ENCODE peak calls at places on chromosomes 4 and X, in four cellular contexts. H, W, I and O are unnamed samples.

GRCh38 chr4:20194079-20195013 is 57.4 kb upstream of the SLIT2 start:
- DNase-seq in W (no peak), I (no peak), H (no peak), O (no peak)

GRCh38 chrX:138847930-138848329 is 136.4 kb upstream of the FGF13 start:
- DNase-seq in H (no peak), W (no peak), I (no peak), O (no peak)

GRCh38 chrX:12989456-12989855 is 14.5 kb downstream of the TMSB4X start:
- DNase-seq in I (no peak), W (no peak), H (no peak), O (no peak)

GRCh38 chr4:118991686-118992085 is 103.0 kb downstream of the SYNPO2 start:
- DNase-seq in I (no peak), H (no peak), W (no peak), O (no peak)

GRCh38 chr4:187128226-187128625 is 404.6 kb upstream of the FAT1 start:
- DNase-seq in W (no peak), I (no peak), H (no peak), O (no peak)

GRCh38 chr4:4323705-4324534 is 33.9 kb downstream of the ZBTB49 start:
- DNase-seq in H (peak; percentile 36), W (no peak), I (no peak), O (no peak)

GRCh38 chr4:70734168-70734954 is 12.6 kb downstream of the RUFY3 start:
- DNase-seq in W (peak; percentile 12), I (peak; percentile 74), H (no peak), O (no peak)

GRCh38 chr4:126172126-126172525 is 857.4 kb downstream of the FAT4 start:
- DNase-seq in H (no peak), W (no peak), I (peak; percentile 34), O (no peak)

GRCh38 chr4:154559141-154559841 is 3.5 kb upstream of the FGB start:
- DNase-seq in H (peak; percentile 50), W (peak; percentile 87), I (no peak), O (peak; percentile 17)

GRCh38 chrX:22481436-22481835 is 208.7 kb downstream of the CBLL2 start:
- DNase-seq in H (no peak), I (no peak), W (no peak), O (no peak)

GRCh38 chrX:18640686-18641085 is 31.2 kb downstream of the RS1 start:
- DNase-seq in I (no peak), H (peak; percentile 3), W (no peak), O (peak; percentile 66)

GRCh38 chr4:152956650-152957436 is 20.7 kb downstream of the FHDC1 start:
- DNase-seq in W (peak; percentile 18), H (peak; percentile 50), I (no peak), O (no peak)

GRCh38 chr4:152951348-152951747 is 15.2 kb downstream of the FHDC1 start:
- DNase-seq in H (no peak), I (no peak), W (peak; percentile 29), O (no peak)

GRCh38 chr4:152956167-152956566 is 20.0 kb downstream of the FHDC1 start:
- DNase-seq in I (no peak), W (no peak), H (no peak), O (no peak)

GRCh38 chr4:152950402-152951274 is 14.5 kb downstream of the FHDC1 start:
- DNase-seq in I (no peak), H (no peak), W (no peak), O (no peak)

DNA sequence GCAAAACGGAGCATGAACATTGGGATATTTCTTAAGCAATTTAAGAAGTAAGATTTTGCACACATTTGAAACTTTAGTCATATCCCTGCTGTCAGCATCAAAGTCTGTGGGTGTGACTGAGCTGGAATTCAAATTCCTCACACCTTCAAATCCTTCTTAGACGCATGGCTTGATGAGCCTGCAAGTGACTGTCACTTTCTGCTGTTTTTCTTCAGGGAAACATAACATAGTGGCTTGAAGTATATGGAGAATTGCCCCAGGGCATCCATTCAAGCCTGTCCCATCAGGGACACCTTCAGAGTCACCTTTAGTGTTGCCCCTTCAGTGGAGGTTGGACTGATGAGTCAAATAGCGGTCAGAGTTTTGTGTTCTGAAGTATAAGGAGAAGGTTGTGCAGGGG is 17.4 kb downstream of the FHDC1 start:
- DNase-seq in W (no peak), H (no peak), I (no peak), O (no peak)
- TF ChIP-seq USF2 in W (no peak), H (no peak), I (no peak), O (no peak)

GRCh38 chr4:74475946-74476345 is 31.0 kb downstream of the AREG start:
- DNase-seq in W (no peak), I (no peak), H (no peak), O (no peak)
- TF ChIP-seq CBFB in W (no peak), I (no peak), H (no peak), O (no peak)

GRCh38 chr4:123940604-123941003 is 544.0 kb downstream of the SPRY1 start:
- DNase-seq in W (no peak), I (no peak), H (no peak), O (no peak)
- TF ChIP-seq USF2 in W (no peak), I (no peak), H (no peak), O (no peak)

GRCh38 chr4:336893-337142 is 796 bp upstream of the ZNF141 start:
- DNase-seq in W (no peak), H (no peak), I (no peak), O (no peak)

GRCh38 chr4:335515-335914 is 2.1 kb upstream of the ZNF141 start:
- DNase-seq in I (no peak), H (no peak), W (no peak), O (no peak)

GRCh38 chr4:337932-338758 is 531 bp downstream of the ZNF141 start:
- DNase-seq in I (no peak), W (no peak), H (no peak), O (peak; percentile 13)

GRCh38 chr4:337143-337931 is at the start of gene ZNF141:
- DNase-seq in I (peak; percentile 95), W (no peak), H (no peak), O (peak; percentile 95)

DNA sequence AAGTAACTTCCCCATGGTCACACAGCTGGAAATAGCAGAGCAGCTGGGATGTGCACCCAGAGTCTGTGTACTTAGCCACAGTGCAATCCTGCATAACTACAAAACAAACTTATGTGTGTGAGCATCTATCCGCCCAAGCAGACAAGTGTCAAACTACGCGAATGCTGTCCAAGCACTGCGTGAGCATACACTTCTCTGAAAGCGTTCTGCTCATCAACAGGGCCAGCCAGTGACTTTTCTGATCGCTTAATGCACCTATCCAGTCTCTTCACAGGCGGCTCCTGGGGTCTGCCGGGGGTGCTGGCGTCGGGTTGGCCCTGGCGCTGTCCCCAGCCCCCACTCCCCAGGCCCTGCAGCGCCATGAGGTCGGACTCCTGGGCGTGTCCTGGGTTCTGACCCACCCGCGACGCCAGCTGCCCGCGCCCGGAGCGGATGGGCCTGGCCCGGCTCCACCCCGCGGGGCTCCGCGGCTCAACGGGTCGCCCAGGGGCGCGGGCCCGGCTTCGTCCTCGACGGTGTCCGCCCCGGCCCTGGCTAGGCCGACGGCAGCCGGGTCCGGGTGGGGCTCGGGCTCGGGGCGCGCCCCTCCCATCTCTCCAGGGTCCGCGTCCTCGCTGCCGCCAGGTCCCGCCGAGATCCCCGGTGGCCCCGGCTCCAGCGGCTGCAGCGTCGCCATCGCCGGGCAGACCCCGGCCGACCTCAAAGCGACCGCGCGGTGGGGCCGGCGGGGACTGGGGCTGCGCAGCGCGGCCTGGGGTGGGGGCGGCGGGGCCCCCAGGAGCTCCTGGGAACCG is 1.3 kb upstream of the ZNF141 start:
- DNase-seq in H (no peak), W (no peak), I (no peak), O (peak; percentile 27)
- TF ChIP-seq CBFB in H (no peak), W (no peak), I (no peak), O (no peak)

GRCh38 chrX:40173662-40174593 is 76.2 kb upstream of the BCOR start:
- DNase-seq in H (peak; percentile 22), I (no peak), W (peak; percentile 76), O (peak; percentile 38)
- TF ChIP-seq USF2 in H (no peak), I (no peak), W (no peak), O (no peak)